ENCODE peak calls at places on chromosomes 3 and 15, in seven cellular contexts. T is non-pigmented ciliary epithelial cell; G is CD8-positive, alpha-beta memory T cell; U is hippocampal formation; Y is EL; W is brain microvascular endothelial cell; S is NCI-H1092 treated with DMSO at 0.1 percent for 48 hours. H is an unnamed sample.

GRCh38 chr15:47857384-47858168 is 140.3 kb downstream of the SEMA6D start:
- DNase-seq in T (no peak), G (no peak), W (no peak), S (no peak), U (no peak), Y (no peak), H (peak)

GRCh38 chr3:197428117-197428761 is 127.5 kb downstream of the BDH1 start:
- DNase-seq in T (no peak), Y (peak), W (no peak), S (no peak), U (no peak), G (no peak), H (peak)

GRCh38 chr3:172538368-172539264 is 15.4 kb upstream of the TNFSF10 start:
- DNase-seq in G (no peak), T (no peak), W (no peak), Y (no peak), U (no peak), S (no peak), H (no peak)

GRCh38 chr3:32399030-32399620 is 7.5 kb downstream of the CMTM7 start:
- DNase-seq in G (peak), Y (peak), S (peak), U (no peak), T (no peak), W (no peak), H (peak)

GRCh38 chr3:192079098-192079497 is 618.1 kb downstream of the PYDC2 start:
- DNase-seq in G (no peak), U (no peak), W (no peak), T (no peak), S (peak), Y (no peak), H (no peak)

GRCh38 chr15:78928616-78929093 is 16.2 kb downstream of the CTSH start:
- DNase-seq in T (no peak), Y (no peak), S (no peak), G (no peak), W (no peak), U (no peak), H (no peak)

GRCh38 chr3:71258526-71258925 is 325.0 kb downstream of the FOXP1 start:
- DNase-seq in S (no peak), W (peak), G (no peak), Y (peak), T (no peak), U (no peak), H (no peak)

GRCh38 chr3:55538158-55538557 is 51.1 kb upstream of the WNT5A start:
- DNase-seq in S (no peak), Y (no peak), G (no peak), W (no peak), U (no peak), T (no peak), H (no peak)

GRCh38 chr3:46575577-46576222 is 9.6 kb upstream of the LRRC2 start:
- DNase-seq in Y (no peak), W (no peak), S (no peak), G (no peak), U (no peak), T (no peak), H (no peak)

GRCh38 chr15:23566070-23567050 is 886 bp downstream of the MKRN3 start:
- DNase-seq in W (no peak), S (no peak), T (no peak), U (peak), G (peak), Y (peak), H (peak)

GRCh38 chr3:46214751-46215352 is 6.7 kb upstream of the CCR1 start:
- DNase-seq in G (no peak), W (no peak), S (no peak), Y (peak), T (no peak), U (no peak), H (peak)

GRCh38 chr3:112092439-112093179 is 6.4 kb downstream of the C3orf52 start:
- DNase-seq in W (peak), G (no peak), T (no peak), S (no peak), Y (peak), U (no peak), H (no peak)

GRCh38 chr3:152322756-152323155 is 54.0 kb downstream of the MBNL1 start:
- DNase-seq in S (no peak), T (no peak), Y (no peak), G (no peak), U (no peak), W (no peak), H (no peak)

GRCh38 chr3:159824341-159824740 is 164.3 kb upstream of the IL12A start:
- DNase-seq in T (peak), Y (peak), U (no peak), W (peak), S (no peak), G (no peak), H (peak)

GRCh38 chr15:80434926-80435720 is 30.9 kb downstream of the ARNT2 start:
- DNase-seq in W (no peak), S (no peak), G (no peak), T (no peak), U (no peak), Y (no peak), H (no peak)

GRCh38 chr15:48596841-48597240 is 48.7 kb downstream of the FBN1 start:
- DNase-seq in G (no peak), W (no peak), Y (no peak), T (no peak), S (no peak), U (no peak), H (no peak)

GRCh38 chr15:33104276-33104675 is 90.2 kb downstream of the FMN1 start:
- DNase-seq in T (peak), Y (peak), W (peak), U (no peak), S (no peak), G (no peak), H (peak)

GRCh38 chr3:195897853-195898415 is 10.4 kb downstream of the TNK2 start:
- DNase-seq in Y (no peak), W (no peak), S (peak), U (no peak), G (no peak), T (no peak), H (peak)

GRCh38 chr3:141262306-141262705 is 30.7 kb downstream of the PXYLP1 start:
- DNase-seq in U (no peak), G (no peak), Y (peak), T (no peak), W (peak), S (no peak), H (no peak)

GRCh38 chr3:69983546-69984265 is 15.8 kb upstream of the SAMMSON start:
- DNase-seq in W (no peak), T (no peak), U (no peak), S (no peak), G (no peak), Y (no peak), H (no peak)

GRCh38 chr15:48096813-48097212 is 24.0 kb upstream of the SLC24A5 start:
- DNase-seq in W (peak), T (peak), G (no peak), S (no peak), U (no peak), Y (peak), H (peak)

GRCh38 chr3:4571690-4572334 is 78.7 kb downstream of the ITPR1 start:
- DNase-seq in Y (no peak), S (no peak), T (no peak), U (no peak), W (no peak), G (no peak), H (peak)

GRCh38 chr15:42110367-42110766 is 16.0 kb upstream of the PLA2G4D start:
- DNase-seq in U (no peak), W (no peak), Y (no peak), T (no peak), S (no peak), G (no peak), H (no peak)

GRCh38 chr3:53493997-53494791 is at the start of gene CACNA1D:
- DNase-seq in S (no peak), Y (no peak), G (no peak), T (no peak), U (peak), W (no peak), H (no peak)

GRCh38 chr3:101667331-101667730 is 9.6 kb downstream of the ZBTB11 start:
- DNase-seq in Y (no peak), U (no peak), W (no peak), G (no peak), T (no peak), S (no peak), H (no peak)

GRCh38 chr15:53787349-53787748 is 27.9 kb upstream of the WDR72 start:
- DNase-seq in U (no peak), S (no peak), T (no peak), G (no peak), W (no peak), Y (no peak), H (no peak)

GRCh38 chr3:19190602-19191001 is 42.3 kb downstream of the KCNH8 start:
- DNase-seq in U (no peak), W (no peak), S (no peak), G (no peak), Y (no peak), T (no peak), H (no peak)

GRCh38 chr15:64132217-64132616 is 19.3 kb upstream of the SNX22 start:
- DNase-seq in G (no peak), W (no peak), S (no peak), T (no peak), Y (no peak), U (no peak), H (no peak)

GRCh38 chr15:99703603-99704443 is 29.4 kb downstream of the LYSMD4 start:
- DNase-seq in Y (peak), S (no peak), U (no peak), G (no peak), T (peak), W (peak), H (peak)

GRCh38 chr3:171770689-171771620 is 39.3 kb downstream of the PLD1 start:
- DNase-seq in W (peak), Y (peak), G (no peak), U (no peak), T (peak), S (no peak), H (peak)

GRCh38 chr15:60213377-60214010 is 184.3 kb downstream of the ANXA2 start:
- DNase-seq in W (no peak), G (no peak), S (no peak), U (no peak), Y (no peak), T (no peak), H (no peak)

GRCh38 chr15:70492240-70493177 is 270.8 kb downstream of the UACA start:
- DNase-seq in W (peak), S (no peak), T (peak), Y (peak), U (peak), G (peak), H (peak)

GRCh38 chr3:141335531-141336042 is 32.7 kb upstream of the ZBTB38 start:
- DNase-seq in Y (peak), G (no peak), U (no peak), T (no peak), W (no peak), S (no peak), H (no peak)

GRCh38 chr3:101128786-101129185 is 135.6 kb upstream of the ABI3BP start:
- DNase-seq in W (peak), S (no peak), T (no peak), G (no peak), Y (no peak), U (no peak), H (peak)

GRCh38 chr15:27743078-27743477 is 356.0 kb downstream of the OCA2 start:
- DNase-seq in Y (no peak), W (no peak), T (no peak), U (peak), G (no peak), S (peak), H (no peak)

GRCh38 chr3:107977571-107977970 is 113.3 kb downstream of the CD47 start:
- DNase-seq in W (no peak), U (no peak), S (no peak), G (no peak), T (no peak), Y (no peak), H (no peak)

GRCh38 chr3:16609927-16610580 is 4.8 kb upstream of the DAZL start:
- DNase-seq in T (no peak), W (no peak), U (no peak), G (no peak), Y (no peak), S (no peak), H (peak)

GRCh38 chr3:137803215-137803614 is 39.1 kb downstream of the SOX14 start:
- DNase-seq in W (no peak), S (no peak), G (no peak), Y (no peak), T (no peak), U (no peak), H (no peak)